ENCODE peak calls at places on chromosomes 2 and 18, in ten cellular contexts. G, A, X, K, V, I, B, W, R and Y are unnamed samples.

GRCh38 chr2:218216336-218216673 is 684 bp upstream of the ARPC2 start:
- DNase-seq in G (no peak), A (no peak), X (no peak), K (no peak), V (no peak), I (peak; percentile 60), B (no peak), W (no peak), R (no peak), Y (no peak)

GRCh38 chr2:151071382-151071781 is 190.3 kb downstream of the RBM43 start:
- DNase-seq in G (no peak), A (no peak), X (peak; percentile 56), K (peak; percentile 33), V (no peak), I (no peak), B (no peak), W (no peak), R (peak; percentile 69), Y (no peak)

GRCh38 chr2:636649-637405 is 40.4 kb downstream of the TMEM18 start:
- DNase-seq in G (peak; percentile 12), A (peak; percentile 37), X (peak; percentile 63), K (peak; percentile 20), V (peak; percentile 89), I (peak; percentile 80), B (no peak), W (peak; percentile 85), R (peak; percentile 90), Y (peak; percentile 51)

GRCh38 chr2:8616084-8616419 is 65.8 kb upstream of the ID2 start:
- DNase-seq in G (no peak), A (no peak), X (no peak), K (no peak), V (no peak), I (no peak), B (no peak), W (no peak), R (no peak), Y (no peak)

GRCh38 chr2:63029058-63029457 is 21.6 kb upstream of the OTX1 start:
- DNase-seq in G (no peak), A (no peak), X (no peak), K (peak; percentile 41), V (no peak), I (no peak), B (no peak), W (no peak), R (no peak), Y (no peak)

GRCh38 chr2:8314063-8314462 is 367.8 kb upstream of the ID2 start:
- DNase-seq in G (no peak), A (no peak), X (no peak), K (no peak), V (no peak), I (no peak), B (no peak), W (no peak), R (no peak), Y (no peak)

GRCh38 chr2:147082850-147083522 is 761.8 kb upstream of the ACVR2A start:
- DNase-seq in G (no peak), A (peak; percentile 1), X (peak; percentile 90), K (peak; percentile 32), V (peak; percentile 19), I (no peak), B (peak; percentile 50), W (no peak), R (peak; percentile 87), Y (peak; percentile 22)

GRCh38 chr18:13550446-13551304 is 175.7 kb downstream of the FAM210A start:
- DNase-seq in G (no peak), A (no peak), X (no peak), K (no peak), V (no peak), I (no peak), B (no peak), W (no peak), R (peak; percentile 20), Y (no peak)

GRCh38 chr2:88429929-88430328 is 22.6 kb downstream of the FOXI3 start:
- DNase-seq in G (no peak), A (no peak), X (no peak), K (no peak), V (no peak), I (no peak), B (no peak), W (no peak), R (peak; percentile 77), Y (no peak)

GRCh38 chr2:178912416-178913056 is 105.3 kb upstream of the TTN start:
- DNase-seq in G (no peak), A (no peak), X (no peak), K (peak; percentile 13), V (no peak), I (no peak), B (no peak), W (no peak), R (no peak), Y (no peak)

GRCh38 chr2:39059366-39059952 is 61.4 kb downstream of the SOS1 start:
- DNase-seq in G (no peak), A (no peak), X (peak; percentile 25), K (peak; percentile 28), V (peak; percentile 48), I (no peak), B (peak; percentile 20), W (no peak), R (no peak), Y (no peak)

GRCh38 chr18:78976697-78977626 is 2.7 kb upstream of the SALL3 start:
- DNase-seq in G (no peak), A (no peak), X (no peak), K (no peak), V (no peak), I (no peak), B (no peak), W (no peak), R (peak; percentile 64), Y (no peak)

GRCh38 chr18:78973357-78974083 is 6.1 kb upstream of the SALL3 start:
- DNase-seq in G (no peak), A (no peak), X (no peak), K (no peak), V (no peak), I (no peak), B (no peak), W (no peak), R (peak; percentile 53), Y (no peak)

GRCh38 chr18:78974115-78974740 is 5.4 kb upstream of the SALL3 start:
- DNase-seq in G (no peak), A (no peak), X (no peak), K (no peak), V (no peak), I (no peak), B (no peak), W (no peak), R (peak; percentile 75), Y (no peak)

GRCh38 chr18:78975699-78976098 is 3.9 kb upstream of the SALL3 start:
- DNase-seq in G (no peak), A (no peak), X (no peak), K (no peak), V (no peak), I (no peak), B (no peak), W (no peak), R (no peak), Y (no peak)

GRCh38 chr18:78975282-78975681 is 4.3 kb upstream of the SALL3 start:
- DNase-seq in G (no peak), A (no peak), X (no peak), K (no peak), V (no peak), I (no peak), B (no peak), W (no peak), R (peak; percentile 56), Y (no peak)
- H3K27me3 ChIP-seq in G (peaks cover 29% of the 10 kb centered on the region), A (peaks cover 23% of the 10 kb centered on the region), X (peaks cover 76% of the 10 kb centered on the region), K (peaks cover 57% of the 10 kb centered on the region), V (peaks cover 82% of the 10 kb centered on the region), I (peaks cover 88% of the 10 kb centered on the region), B (peaks cover 17% of the 10 kb centered on the region), W (peaks cover 90% of the 10 kb centered on the region), R (peaks cover 87% of the 10 kb centered on the region), Y (peaks cover 80% of the 10 kb centered on the region)

GRCh38 chr18:37578886-37579513 is 13.4 kb upstream of the CELF4 start:
- DNase-seq in G (no peak), A (no peak), X (no peak), K (no peak), V (peak; percentile 72), I (no peak), B (no peak), W (no peak), R (peak; percentile 52), Y (no peak)

GRCh38 chr18:37575646-37576045 is 10.0 kb upstream of the CELF4 start:
- DNase-seq in G (no peak), A (no peak), X (no peak), K (no peak), V (no peak), I (no peak), B (no peak), W (peak; percentile 53), R (peak; percentile 48), Y (no peak)

GRCh38 chr18:37574113-37574512 is 8.5 kb upstream of the CELF4 start:
- DNase-seq in G (no peak), A (no peak), X (no peak), K (no peak), V (no peak), I (no peak), B (no peak), W (no peak), R (peak; percentile 55), Y (no peak)

GRCh38 chr18:37578182-37578678 is 12.6 kb upstream of the CELF4 start:
- DNase-seq in G (no peak), A (no peak), X (no peak), K (no peak), V (no peak), I (no peak), B (no peak), W (no peak), R (peak; percentile 68), Y (no peak)

DNA sequence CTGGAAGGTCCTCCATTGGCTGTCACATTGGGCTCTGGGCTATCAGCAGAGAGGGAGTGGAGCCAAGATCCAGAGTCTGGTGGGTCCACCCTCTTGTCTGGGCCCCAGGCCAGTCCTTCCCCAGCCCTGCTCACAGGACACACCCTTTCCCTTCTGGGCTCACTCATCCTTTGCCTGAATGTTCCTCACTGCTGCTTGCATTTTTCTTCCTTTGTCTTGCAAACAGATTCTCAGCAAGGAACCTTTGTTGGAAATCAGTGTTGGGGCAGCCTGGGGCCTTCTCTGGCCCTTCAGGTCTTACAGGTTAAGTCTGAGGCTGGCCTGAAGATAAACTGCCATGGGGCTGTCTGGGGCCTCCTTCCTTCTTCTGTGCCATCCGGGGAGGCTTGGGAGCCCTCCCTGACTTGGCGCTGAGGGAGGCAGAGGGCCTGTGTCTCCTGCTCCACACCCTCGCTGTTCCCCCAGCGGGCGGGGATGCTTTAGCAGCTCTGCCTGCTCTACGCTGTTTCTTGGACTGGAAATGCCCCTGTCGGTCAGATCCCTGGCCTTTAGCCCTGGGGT is 11.5 kb upstream of the CELF4 start:
- DNase-seq in G (no peak), A (no peak), X (peak; percentile 85), K (no peak), V (no peak), I (no peak), B (no peak), W (no peak), R (peak; percentile 92), Y (no peak)
- H3K27me3 ChIP-seq in G (no peaks in the 10 kb centered on the region), A (no peaks in the 10 kb centered on the region), X (peaks cover 41% of the 10 kb centered on the region), K (no peaks in the 10 kb centered on the region), V (no peaks in the 10 kb centered on the region), I (peaks cover 29% of the 10 kb centered on the region), B (peaks cover 3% of the 10 kb centered on the region), W (peaks cover 3% of the 10 kb centered on the region), R (peaks cover 6% of the 10 kb centered on the region), Y (no peaks in the 10 kb centered on the region)

GRCh38 chr2:42071762-42072161 is 23.9 kb downstream of the PKDCC start:
- DNase-seq in G (no peak), A (no peak), X (no peak), K (no peak), V (no peak), I (peak; percentile 72), B (no peak), W (no peak), R (no peak), Y (no peak)
- H3K27me3 ChIP-seq in G (no peaks in the 10 kb centered on the region), A (peaks cover 8% of the 10 kb centered on the region), X (no peaks in the 10 kb centered on the region), K (peaks cover 5% of the 10 kb centered on the region), V (peaks cover 10% of the 10 kb centered on the region), I (no peaks in the 10 kb centered on the region), B (no peaks in the 10 kb centered on the region), W (no peaks in the 10 kb centered on the region), R (no peaks in the 10 kb centered on the region), Y (peaks cover 11% of the 10 kb centered on the region)

GRCh38 chr2:240287496-240288086 is 147.1 kb upstream of the OTOS start:
- DNase-seq in G (no peak), A (no peak), X (no peak), K (no peak), V (peak; percentile 62), I (peak; percentile 41), B (no peak), W (no peak), R (peak; percentile 54), Y (no peak)
- H3K27me3 ChIP-seq in G (no peaks in the 10 kb centered on the region), A (no peaks in the 10 kb centered on the region), X (no peaks in the 10 kb centered on the region), K (no peaks in the 10 kb centered on the region), V (no peaks in the 10 kb centered on the region), I (no peaks in the 10 kb centered on the region), B (no peaks in the 10 kb centered on the region), W (no peaks in the 10 kb centered on the region), R (no peaks in the 10 kb centered on the region), Y (no peaks in the 10 kb centered on the region)